ENCODE peak calls at places on chromosome 1, in eight cellular contexts. One of them, this sample, is unnamed.
A peak's percentile ranks its signal among the peaks of the same experiment; 100 is the strongest.

GRCh38 chr1:155996166-155996565 is 17.8 kb upstream of the ARHGEF2 start:
- DNase-seq in MM.1S: no peak
- DNase-seq in neural crest cell: no peak
- DNase-seq in KBM-7: no peak
- DNase-seq in T-helper 2 cell: no peak
- DNase-seq in H1: no peak
- DNase-seq in OCI-LY7: no peak
- DNase-seq in left ventricle myocardium inferior: no peak
- DNase-seq in this sample: no peak

GRCh38 chr1:101371259-101371658 is 134.4 kb downstream of the S1PR1 start:
- DNase-seq in MM.1S: no peak
- DNase-seq in neural crest cell: no peak
- DNase-seq in KBM-7: no peak
- DNase-seq in T-helper 2 cell: peak; percentile 95
- DNase-seq in H1: no peak
- DNase-seq in OCI-LY7: no peak
- DNase-seq in left ventricle myocardium inferior: no peak
- DNase-seq in this sample: no peak

GRCh38 chr1:25689686-25690381 is 73.2 kb downstream of the MAN1C1 start:
- DNase-seq in MM.1S: no peak
- DNase-seq in neural crest cell: no peak
- DNase-seq in KBM-7: peak; percentile 41
- DNase-seq in T-helper 2 cell: peak; percentile 30
- DNase-seq in H1: no peak
- DNase-seq in OCI-LY7: no peak
- DNase-seq in left ventricle myocardium inferior: no peak
- DNase-seq in this sample: no peak

GRCh38 chr1:240516069-240516468 is 95.9 kb downstream of the GREM2 start:
- DNase-seq in MM.1S: no peak
- DNase-seq in neural crest cell: no peak
- DNase-seq in KBM-7: no peak
- DNase-seq in T-helper 2 cell: no peak
- DNase-seq in H1: no peak
- DNase-seq in OCI-LY7: no peak
- DNase-seq in left ventricle myocardium inferior: no peak
- DNase-seq in this sample: no peak

GRCh38 chr1:80248886-80249285 is 1242.4 kb upstream of the ADGRL4 start:
- DNase-seq in MM.1S: no peak
- DNase-seq in neural crest cell: no peak
- DNase-seq in KBM-7: no peak
- DNase-seq in T-helper 2 cell: no peak
- DNase-seq in H1: no peak
- DNase-seq in OCI-LY7: no peak
- DNase-seq in left ventricle myocardium inferior: no peak
- DNase-seq in this sample: no peak

GRCh38 chr1:206419250-206419649 is 51.0 kb upstream of the IKBKE start:
- DNase-seq in MM.1S: no peak
- DNase-seq in neural crest cell: no peak
- DNase-seq in KBM-7: no peak
- DNase-seq in T-helper 2 cell: no peak
- DNase-seq in H1: no peak
- DNase-seq in OCI-LY7: no peak
- DNase-seq in left ventricle myocardium inferior: no peak
- DNase-seq in this sample: no peak

GRCh38 chr1:39852214-39852791 is 31.0 kb downstream of the TRIT1 start:
- DNase-seq in MM.1S: no peak
- DNase-seq in neural crest cell: no peak
- DNase-seq in KBM-7: no peak
- DNase-seq in T-helper 2 cell: no peak
- DNase-seq in H1: no peak
- DNase-seq in OCI-LY7: no peak
- DNase-seq in left ventricle myocardium inferior: no peak
- DNase-seq in this sample: no peak

GRCh38 chr1:88774151-88774556 is 90.1 kb downstream of the PKN2 start:
- DNase-seq in MM.1S: no peak
- DNase-seq in neural crest cell: no peak
- DNase-seq in KBM-7: no peak
- DNase-seq in T-helper 2 cell: no peak
- DNase-seq in H1: peak; percentile 53
- DNase-seq in OCI-LY7: no peak
- DNase-seq in left ventricle myocardium inferior: no peak
- DNase-seq in this sample: no peak

GRCh38 chr1:248872752-248873408 is 14.0 kb upstream of the ZNF692 start:
- DNase-seq in MM.1S: peak; percentile 76
- DNase-seq in neural crest cell: peak; percentile 50
- DNase-seq in KBM-7: peak; percentile 83
- DNase-seq in T-helper 2 cell: peak; percentile 51
- DNase-seq in H1: no peak
- DNase-seq in OCI-LY7: peak; percentile 73
- DNase-seq in left ventricle myocardium inferior: peak; percentile 49
- DNase-seq in this sample: peak; percentile 35

GRCh38 chr1:61887076-61887867 is 145.0 kb downstream of the PATJ start:
- DNase-seq in MM.1S: no peak
- DNase-seq in neural crest cell: no peak
- DNase-seq in KBM-7: no peak
- DNase-seq in T-helper 2 cell: no peak
- DNase-seq in H1: no peak
- DNase-seq in OCI-LY7: no peak
- DNase-seq in left ventricle myocardium inferior: no peak
- DNase-seq in this sample: no peak

GRCh38 chr1:62903522-62903921 is 119.6 kb downstream of the ATG4C start:
- DNase-seq in MM.1S: no peak
- DNase-seq in neural crest cell: no peak
- DNase-seq in KBM-7: no peak
- DNase-seq in T-helper 2 cell: no peak
- DNase-seq in H1: no peak
- DNase-seq in OCI-LY7: no peak
- DNase-seq in left ventricle myocardium inferior: no peak
- DNase-seq in this sample: no peak

GRCh38 chr1:85200870-85201339 is at the start of gene SYDE2:
- DNase-seq in MM.1S: peak; percentile 85
- DNase-seq in neural crest cell: peak; percentile 62
- DNase-seq in KBM-7: peak; percentile 91
- DNase-seq in T-helper 2 cell: peak; percentile 90
- DNase-seq in H1: peak; percentile 46
- DNase-seq in OCI-LY7: peak; percentile 35
- DNase-seq in left ventricle myocardium inferior: peak; percentile 80
- DNase-seq in this sample: peak; percentile 30

GRCh38 chr1:9835758-9836631 is 12.2 kb upstream of the CLSTN1 start:
- DNase-seq in MM.1S: no peak
- DNase-seq in neural crest cell: peak; percentile 47
- DNase-seq in KBM-7: no peak
- DNase-seq in T-helper 2 cell: no peak
- DNase-seq in H1: no peak
- DNase-seq in OCI-LY7: no peak
- DNase-seq in left ventricle myocardium inferior: peak; percentile 40
- DNase-seq in this sample: no peak

GRCh38 chr1:214316597-214316996 is 35.6 kb downstream of the SMYD2 start:
- DNase-seq in MM.1S: no peak
- DNase-seq in neural crest cell: no peak
- DNase-seq in KBM-7: no peak
- DNase-seq in T-helper 2 cell: no peak
- DNase-seq in H1: peak; percentile 88
- DNase-seq in OCI-LY7: no peak
- DNase-seq in left ventricle myocardium inferior: peak; percentile 44
- DNase-seq in this sample: no peak

GRCh38 chr1:15355968-15356621 is 53.6 kb upstream of the EFHD2 start:
- DNase-seq in MM.1S: no peak
- DNase-seq in neural crest cell: no peak
- DNase-seq in KBM-7: no peak
- DNase-seq in T-helper 2 cell: no peak
- DNase-seq in H1: no peak
- DNase-seq in OCI-LY7: no peak
- DNase-seq in left ventricle myocardium inferior: no peak
- DNase-seq in this sample: no peak

GRCh38 chr1:85224734-85225623 is 24.2 kb upstream of the SYDE2 start:
- DNase-seq in MM.1S: no peak
- DNase-seq in neural crest cell: no peak
- DNase-seq in KBM-7: no peak
- DNase-seq in T-helper 2 cell: no peak
- DNase-seq in H1: peak; percentile 38
- DNase-seq in OCI-LY7: no peak
- DNase-seq in left ventricle myocardium inferior: peak; percentile 20
- DNase-seq in this sample: no peak

GRCh38 chr1:212518188-212518951 is 85.7 kb downstream of the NENF start:
- DNase-seq in MM.1S: no peak
- DNase-seq in neural crest cell: no peak
- DNase-seq in KBM-7: no peak
- DNase-seq in T-helper 2 cell: no peak
- DNase-seq in H1: no peak
- DNase-seq in OCI-LY7: no peak
- DNase-seq in left ventricle myocardium inferior: peak; percentile 85
- DNase-seq in this sample: no peak

GRCh38 chr1:153612755-153613331 is at the start of gene S100A16:
- DNase-seq in MM.1S: no peak
- DNase-seq in neural crest cell: no peak
- DNase-seq in KBM-7: no peak
- DNase-seq in T-helper 2 cell: no peak
- DNase-seq in H1: no peak
- DNase-seq in OCI-LY7: no peak
- DNase-seq in left ventricle myocardium inferior: peak; percentile 78
- DNase-seq in this sample: no peak

GRCh38 chr1:183234660-183235476 is 48.8 kb downstream of the LAMC2 start:
- DNase-seq in MM.1S: no peak
- DNase-seq in neural crest cell: peak; percentile 45
- DNase-seq in KBM-7: peak; percentile 7
- DNase-seq in T-helper 2 cell: no peak
- DNase-seq in H1: peak; percentile 41
- DNase-seq in OCI-LY7: peak; percentile 17
- DNase-seq in left ventricle myocardium inferior: peak; percentile 56
- DNase-seq in this sample: no peak

GRCh38 chr1:169325117-169325516 is 42.5 kb downstream of the NME7 start:
- DNase-seq in MM.1S: no peak
- DNase-seq in neural crest cell: no peak
- DNase-seq in KBM-7: no peak
- DNase-seq in T-helper 2 cell: no peak
- DNase-seq in H1: no peak
- DNase-seq in OCI-LY7: no peak
- DNase-seq in left ventricle myocardium inferior: no peak
- DNase-seq in this sample: no peak

GRCh38 chr1:58392083-58392482 is 154.4 kb downstream of the OMA1 start:
- DNase-seq in MM.1S: no peak
- DNase-seq in neural crest cell: no peak
- DNase-seq in KBM-7: no peak
- DNase-seq in T-helper 2 cell: peak; percentile 84
- DNase-seq in H1: no peak
- DNase-seq in OCI-LY7: peak; percentile 40
- DNase-seq in left ventricle myocardium inferior: no peak
- DNase-seq in this sample: no peak

GRCh38 chr1:102863704-102864103 is 244.6 kb downstream of the COL11A1 start:
- DNase-seq in MM.1S: no peak
- DNase-seq in neural crest cell: no peak
- DNase-seq in KBM-7: no peak
- DNase-seq in T-helper 2 cell: no peak
- DNase-seq in H1: no peak
- DNase-seq in OCI-LY7: no peak
- DNase-seq in left ventricle myocardium inferior: no peak
- DNase-seq in this sample: no peak

GRCh38 chr1:228004331-228004871 is 2.4 kb upstream of the WNT3A start:
- DNase-seq in MM.1S: peak; percentile 60
- DNase-seq in neural crest cell: no peak
- DNase-seq in KBM-7: peak; percentile 27
- DNase-seq in T-helper 2 cell: peak; percentile 31
- DNase-seq in H1: no peak
- DNase-seq in OCI-LY7: peak; percentile 53
- DNase-seq in left ventricle myocardium inferior: no peak
- DNase-seq in this sample: no peak

GRCh38 chr1:40140211-40140709 is 20.9 kb upstream of the RLF start:
- DNase-seq in MM.1S: no peak
- DNase-seq in neural crest cell: no peak
- DNase-seq in KBM-7: no peak
- DNase-seq in T-helper 2 cell: no peak
- DNase-seq in H1: no peak
- DNase-seq in OCI-LY7: no peak
- DNase-seq in left ventricle myocardium inferior: no peak
- DNase-seq in this sample: no peak

GRCh38 chr1:94418664-94419655 is 771 bp downstream of the ABCD3 start:
- DNase-seq in MM.1S: no peak
- DNase-seq in neural crest cell: no peak
- DNase-seq in KBM-7: peak; percentile 42
- DNase-seq in T-helper 2 cell: no peak
- DNase-seq in H1: no peak
- DNase-seq in OCI-LY7: peak; percentile 7
- DNase-seq in left ventricle myocardium inferior: peak; percentile 19
- DNase-seq in this sample: no peak

GRCh38 chr1:185215911-185216310 is 58.9 kb downstream of the SWT1 start:
- DNase-seq in MM.1S: no peak
- DNase-seq in neural crest cell: no peak
- DNase-seq in KBM-7: no peak
- DNase-seq in T-helper 2 cell: no peak
- DNase-seq in H1: no peak
- DNase-seq in OCI-LY7: no peak
- DNase-seq in left ventricle myocardium inferior: no peak
- DNase-seq in this sample: no peak

GRCh38 chr1:207393610-207394009 is 60.5 kb upstream of the CR2 start:
- DNase-seq in MM.1S: no peak
- DNase-seq in neural crest cell: no peak
- DNase-seq in KBM-7: no peak
- DNase-seq in T-helper 2 cell: no peak
- DNase-seq in H1: no peak
- DNase-seq in OCI-LY7: no peak
- DNase-seq in left ventricle myocardium inferior: no peak
- DNase-seq in this sample: no peak

This sample was measured in stimulated activated CD8-positive, alpha-beta memory T cell treated with anti-CD3 and anti-CD28 coated beads, Interleukin-7, amount 100 ng/mL, for 24 hours.